ENCODE peak calls at places on chromosomes 2 and 18, in four cellular contexts. Y, S, I and L are unnamed samples.

GRCh38 chr2:207041279-207041678 is 102.0 kb downstream of the CPO start:
- DNase-seq in Y (peak; percentile 5), S (no peak), I (no peak), L (no peak)

GRCh38 chr2:239329284-239329971 is 71.4 kb downstream of the HDAC4 start:
- DNase-seq in Y (no peak), S (peak; percentile 73), I (no peak), L (no peak)

GRCh38 chr18:68779169-68779568 is 18.7 kb upstream of the CCDC102B start:
- DNase-seq in Y (peak; percentile 73), S (no peak), I (no peak), L (no peak)

GRCh38 chr2:186303091-186303490 is 183.0 kb upstream of the ZC3H15 start:
- DNase-seq in Y (no peak), S (no peak), I (no peak), L (no peak)

GRCh38 chr2:29606105-29606871 is 315.1 kb downstream of the ALK start:
- DNase-seq in Y (peak; percentile 83), S (no peak), I (no peak), L (no peak)

GRCh38 chr2:71646028-71646427 is 192.7 kb downstream of the DYSF start:
- DNase-seq in Y (peak; percentile 89), S (peak; percentile 31), I (peak; percentile 36), L (peak; percentile 84)

GRCh38 chr18:55455938-55456337 is 132.1 kb downstream of the TCF4 start:
- DNase-seq in Y (no peak), S (no peak), I (no peak), L (no peak)

GRCh38 chr2:199933466-199933865 is 21.8 kb downstream of the TYW5 start:
- DNase-seq in Y (no peak), S (no peak), I (no peak), L (no peak)

GRCh38 chr2:107809835-107810234 is 16.9 kb upstream of the RGPD4 start:
- DNase-seq in Y (no peak), S (no peak), I (no peak), L (no peak)

GRCh38 chr18:10495936-10496335 is 29.9 kb upstream of the NAPG start:
- DNase-seq in Y (peak; percentile 29), S (no peak), I (no peak), L (no peak)

GRCh38 chr2:72929010-72929409 is 11.7 kb downstream of the EMX1 start:
- DNase-seq in Y (no peak), S (no peak), I (no peak), L (no peak)

GRCh38 chr18:7174359-7175107 is 56.4 kb upstream of the LRRC30 start:
- DNase-seq in Y (peak; percentile 36), S (no peak), I (no peak), L (no peak)

GRCh38 chr2:120817136-120817955 is 81.7 kb downstream of the GLI2 start:
- DNase-seq in Y (no peak), S (no peak), I (no peak), L (no peak)

GRCh38 chr2:149766339-149766738 is 178.8 kb upstream of the MMADHC start:
- DNase-seq in Y (no peak), S (no peak), I (peak; percentile 23), L (no peak)

GRCh38 chr2:96113367-96113677 is 3.0 kb downstream of the ADRA2B start:
- DNase-seq in Y (no peak), S (no peak), I (no peak), L (no peak)

GRCh38 chr18:29647700-29648099 is 1394.8 kb downstream of the DSC3 start:
- DNase-seq in Y (no peak), S (no peak), I (no peak), L (no peak)

GRCh38 chr2:24885221-24886113 is 34.6 kb downstream of the ADCY3 start:
- DNase-seq in Y (no peak), S (no peak), I (no peak), L (no peak)

GRCh38 chr2:105912081-105912480 is 167.4 kb downstream of the NCK2 start:
- DNase-seq in Y (no peak), S (no peak), I (no peak), L (no peak)

GRCh38 chr18:59383831-59384230 is 24.8 kb upstream of the LMAN1 start:
- DNase-seq in Y (no peak), S (no peak), I (no peak), L (no peak)

GRCh38 chr2:146147448-146148012 is 1627.6 kb upstream of the ZEB2 start:
- DNase-seq in Y (no peak), S (no peak), I (no peak), L (no peak)

GRCh38 chr2:100603945-100604633 is 41.3 kb downstream of the PDCL3 start:
- DNase-seq in Y (peak; percentile 85), S (no peak), I (no peak), L (no peak)

GRCh38 chr2:205358351-205358815 is 323.9 kb upstream of the NRP2 start:
- DNase-seq in Y (peak; percentile 31), S (no peak), I (no peak), L (no peak)

GRCh38 chr2:62343206-62343605 is 147.3 kb downstream of the B3GNT2 start:
- DNase-seq in Y (no peak), S (no peak), I (no peak), L (no peak)

GRCh38 chr2:234378440-234378839 is 118.4 kb downstream of the ARL4C start:
- DNase-seq in Y (peak; percentile 75), S (no peak), I (no peak), L (no peak)

GRCh38 chr18:27785815-27786537 is 391.0 kb downstream of the CDH2 start:
- DNase-seq in Y (no peak), S (no peak), I (no peak), L (no peak)

GRCh38 chr2:12169721-12170120 is 423.3 kb downstream of the LPIN1 start:
- DNase-seq in Y (peak; percentile 94), S (peak; percentile 18), I (peak; percentile 67), L (peak; percentile 71)

GRCh38 chr2:111624401-111625156 is 259.4 kb downstream of the ANAPC1 start:
- DNase-seq in Y (peak; percentile 85), S (no peak), I (no peak), L (no peak)

GRCh38 chr2:230714122-230714453 is 1.4 kb downstream of the CAB39 start:
- DNase-seq in Y (peak; percentile 89), S (no peak), I (no peak), L (no peak)

GRCh38 chr2:208254118-208254870 is 577 bp downstream of the IDH1 start:
- DNase-seq in Y (peak; percentile 93), S (peak; percentile 88), I (peak; percentile 77), L (peak; percentile 37)

GRCh38 chr2:157246212-157247067 is 11.1 kb upstream of the GALNT5 start:
- DNase-seq in Y (peak; percentile 95), S (no peak), I (no peak), L (no peak)

GRCh38 chr2:169828141-169828811 is 1.0 kb downstream of the UBR3 start:
- DNase-seq in Y (peak; percentile 54), S (no peak), I (peak; percentile 52), L (no peak)

DNA sequence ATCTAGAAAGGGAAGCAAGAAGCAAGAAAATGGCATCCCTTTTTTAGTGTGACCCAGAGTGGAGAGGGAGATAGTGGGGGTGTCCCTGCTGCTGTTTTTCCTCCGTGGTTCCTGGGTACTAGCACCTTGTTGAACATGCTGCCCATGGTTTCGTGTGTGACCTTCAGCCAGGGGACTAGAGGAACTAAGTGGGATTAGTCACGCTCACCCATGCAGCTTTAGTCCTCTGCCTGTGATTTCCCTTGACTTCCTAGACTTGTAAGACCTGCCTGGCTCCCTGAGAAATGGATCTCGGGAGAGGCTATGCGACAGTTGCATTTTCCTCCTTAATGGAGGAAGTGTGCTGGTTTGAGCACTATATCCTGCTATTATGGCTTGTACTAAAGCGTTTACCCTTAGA is 471.4 kb downstream of the DCDC2C start:
- DNase-seq in Y (no peak), S (no peak), I (no peak), L (no peak)
- H3K9me3 ChIP-seq in Y (no peaks in the 10 kb centered on the region), S (peaks cover 23% of the 10 kb centered on the region), I (peaks cover 21% of the 10 kb centered on the region), L (peaks cover 8% of the 10 kb centered on the region)

DNA sequence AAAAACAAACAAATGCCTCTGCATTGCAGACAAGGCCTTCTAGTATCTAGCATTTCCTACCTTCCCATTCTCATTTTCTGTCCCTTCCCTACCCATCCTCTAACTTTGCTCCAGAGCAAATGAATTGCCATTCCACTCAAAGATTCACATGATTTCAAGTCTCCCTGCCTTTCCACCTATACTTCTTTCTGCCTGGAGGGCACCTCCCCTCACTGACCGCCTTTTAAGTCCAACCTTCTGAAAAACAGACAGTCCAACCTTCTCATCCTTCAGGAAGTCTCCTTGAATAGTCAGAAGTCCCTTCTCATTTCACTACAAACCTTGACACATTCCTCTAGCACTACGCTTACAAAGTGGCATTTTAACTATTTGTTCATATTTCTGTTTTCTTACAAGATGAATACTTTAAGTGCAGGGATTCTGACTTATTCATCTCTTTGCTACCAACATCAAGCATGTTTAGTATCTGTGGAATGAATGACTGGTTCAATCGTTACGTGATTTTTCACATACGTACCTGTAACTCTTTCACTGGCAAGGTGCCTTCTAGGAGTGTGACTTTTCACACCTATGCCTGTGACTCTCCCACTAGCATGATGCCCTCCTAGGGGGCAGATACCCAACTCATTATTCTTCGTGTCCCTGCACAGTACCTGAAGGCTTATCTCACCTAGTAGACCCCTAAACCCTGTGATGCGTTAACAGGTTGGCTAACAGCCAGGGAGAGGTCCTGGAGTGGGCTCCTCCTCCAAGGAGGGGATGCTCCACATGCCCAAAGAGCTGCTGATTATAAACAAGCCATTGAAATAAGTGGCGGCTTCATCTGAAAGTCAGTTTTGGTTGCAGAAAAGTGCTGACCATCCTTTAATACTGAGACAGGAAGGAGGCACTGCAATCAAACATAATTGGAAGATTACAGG is 356.2 kb downstream of the MYCN start:
- DNase-seq in Y (no peak), S (no peak), I (no peak), L (no peak)
- H3K9me3 ChIP-seq in Y (no peaks in the 10 kb centered on the region), S (no peaks in the 10 kb centered on the region), I (no peaks in the 10 kb centered on the region), L (no peaks in the 10 kb centered on the region)

GRCh38 chr2:4151521-4151920 is 448.1 kb downstream of the DCDC2C start:
- DNase-seq in Y (no peak), S (no peak), I (no peak), L (no peak)
- H3K9me3 ChIP-seq in Y (no peaks in the 10 kb centered on the region), S (no peaks in the 10 kb centered on the region), I (no peaks in the 10 kb centered on the region), L (peaks cover 7% of the 10 kb centered on the region)

DNA sequence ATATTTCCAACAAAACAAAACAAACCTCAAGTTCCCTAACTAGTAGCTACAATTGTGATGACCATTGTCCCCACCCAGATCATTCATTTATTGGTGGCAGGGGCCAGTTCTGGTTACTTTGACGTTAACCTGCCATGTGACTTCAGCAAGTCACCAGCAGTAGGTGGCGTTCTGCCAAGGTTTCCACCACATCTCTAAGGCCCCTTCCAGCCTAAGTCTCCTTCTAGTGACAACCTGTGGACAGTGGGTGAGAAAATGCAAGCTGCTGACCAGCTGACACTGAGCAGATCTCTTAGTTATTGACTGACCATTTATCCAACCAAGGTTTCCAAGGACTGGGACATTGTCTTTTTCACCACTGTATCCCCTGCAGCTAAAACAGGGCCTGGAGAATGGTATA is 98.4 kb downstream of the GPR39 start:
- DNase-seq in Y (no peak), S (no peak), I (no peak), L (no peak)
- H3K9me3 ChIP-seq in Y (no peaks in the 10 kb centered on the region), S (no peaks in the 10 kb centered on the region), I (no peaks in the 10 kb centered on the region), L (no peaks in the 10 kb centered on the region)

DNA sequence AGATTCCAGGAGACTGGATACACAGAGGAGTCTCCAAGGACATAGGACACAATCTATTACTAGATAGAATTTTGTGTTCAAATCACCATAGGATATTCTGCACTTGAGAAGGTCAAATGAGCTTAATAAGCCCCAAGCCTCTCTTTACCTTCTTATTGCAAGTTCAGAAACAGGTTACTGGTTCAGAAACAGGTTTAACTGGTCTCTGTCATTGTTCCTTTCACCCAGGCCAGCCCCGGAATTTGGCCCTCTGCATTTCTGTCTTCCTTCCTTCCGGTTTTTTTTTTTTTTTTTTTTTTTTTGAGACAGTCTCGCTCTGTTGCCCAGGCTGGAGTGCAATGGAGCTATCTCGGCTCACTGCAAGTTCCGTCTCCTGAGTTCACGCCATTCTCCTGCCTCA is 700.2 kb downstream of the EPHA4 start:
- DNase-seq in Y (no peak), S (no peak), I (no peak), L (no peak)
- H3K9me3 ChIP-seq in Y (no peaks in the 10 kb centered on the region), S (no peaks in the 10 kb centered on the region), I (no peaks in the 10 kb centered on the region), L (no peaks in the 10 kb centered on the region)